ENCODE peak calls at places on chromosomes 5 and 9, in four cellular contexts. One of them, this sample, is unnamed.

GRCh38 chr5:174789596-174789995 is 65.2 kb downstream of the MSX2 start:
- DNase-seq in stimulated activated CD4-positive, alpha-beta T cell treated with anti-CD3 and anti-CD28 coated beads, Interleukin-1b, Interleukin-23, amount 100 ng/mL, for 24 hours: no peak
- DNase-seq in neuronal stem cell: no peak
- DNase-seq in AG09309: no peak
- DNase-seq in this sample: no peak

GRCh38 chr9:114894801-114895433 is 35.5 kb downstream of the TNFSF8 start:
- DNase-seq in AG09309: peak
- DNase-seq in neuronal stem cell: no peak
- DNase-seq in stimulated activated CD4-positive, alpha-beta T cell treated with anti-CD3 and anti-CD28 coated beads, Interleukin-1b, Interleukin-23, amount 100 ng/mL, for 24 hours: no peak
- DNase-seq in this sample: no peak

GRCh38 chr5:81303563-81303962 is 2.2 kb downstream of the ZCCHC9 start:
- DNase-seq in AG09309: peak
- DNase-seq in neuronal stem cell: no peak
- DNase-seq in stimulated activated CD4-positive, alpha-beta T cell treated with anti-CD3 and anti-CD28 coated beads, Interleukin-1b, Interleukin-23, amount 100 ng/mL, for 24 hours: no peak
- DNase-seq in this sample: no peak

GRCh38 chr5:132905938-132906337 is 32.5 kb downstream of the LEAP2 start:
- DNase-seq in stimulated activated CD4-positive, alpha-beta T cell treated with anti-CD3 and anti-CD28 coated beads, Interleukin-1b, Interleukin-23, amount 100 ng/mL, for 24 hours: no peak
- DNase-seq in neuronal stem cell: no peak
- DNase-seq in AG09309: no peak
- DNase-seq in this sample: no peak

GRCh38 chr5:124342027-124342471 is 404.4 kb downstream of the ZNF608 start:
- DNase-seq in stimulated activated CD4-positive, alpha-beta T cell treated with anti-CD3 and anti-CD28 coated beads, Interleukin-1b, Interleukin-23, amount 100 ng/mL, for 24 hours: no peak
- DNase-seq in AG09309: no peak
- DNase-seq in neuronal stem cell: no peak
- DNase-seq in this sample: peak

GRCh38 chr9:109811876-109812275 is 31.9 kb downstream of the PALM2AKAP2 start:
- DNase-seq in stimulated activated CD4-positive, alpha-beta T cell treated with anti-CD3 and anti-CD28 coated beads, Interleukin-1b, Interleukin-23, amount 100 ng/mL, for 24 hours: no peak
- DNase-seq in AG09309: no peak
- DNase-seq in neuronal stem cell: no peak
- DNase-seq in this sample: no peak

GRCh38 chr5:82335807-82336206 is 57.7 kb upstream of the RPS23 start:
- DNase-seq in stimulated activated CD4-positive, alpha-beta T cell treated with anti-CD3 and anti-CD28 coated beads, Interleukin-1b, Interleukin-23, amount 100 ng/mL, for 24 hours: no peak
- DNase-seq in neuronal stem cell: no peak
- DNase-seq in AG09309: no peak
- DNase-seq in this sample: no peak

GRCh38 chr9:85610074-85610855 is 131.5 kb downstream of the AGTPBP1 start:
- DNase-seq in neuronal stem cell: peak
- DNase-seq in AG09309: peak
- DNase-seq in stimulated activated CD4-positive, alpha-beta T cell treated with anti-CD3 and anti-CD28 coated beads, Interleukin-1b, Interleukin-23, amount 100 ng/mL, for 24 hours: no peak
- DNase-seq in this sample: peak

GRCh38 chr9:133074111-133074651 is 12.4 kb downstream of the CEL start:
- DNase-seq in neuronal stem cell: no peak
- DNase-seq in stimulated activated CD4-positive, alpha-beta T cell treated with anti-CD3 and anti-CD28 coated beads, Interleukin-1b, Interleukin-23, amount 100 ng/mL, for 24 hours: no peak
- DNase-seq in AG09309: peak
- DNase-seq in this sample: no peak

GRCh38 chr5:167814828-167815227 is 476.6 kb upstream of the WWC1 start:
- DNase-seq in stimulated activated CD4-positive, alpha-beta T cell treated with anti-CD3 and anti-CD28 coated beads, Interleukin-1b, Interleukin-23, amount 100 ng/mL, for 24 hours: no peak
- DNase-seq in neuronal stem cell: no peak
- DNase-seq in AG09309: peak
- DNase-seq in this sample: no peak